ENCODE peak calls at places on chromosomes 11 and 22, in four cellular contexts. K, P, N and D are unnamed samples.
A peak's percentile ranks its signal among the peaks of the same experiment; 100 is the strongest.

GRCh38 chr11:109012996-109013395 is 348.1 kb downstream of the DDX10 start:
- DNase-seq in P (no peak), K (no peak), N (no peak), D (no peak)

GRCh38 chr11:64249563-64250405 is 1.5 kb upstream of the PLCB3 start:
- DNase-seq in N (no peak), K (peak; percentile 84), P (no peak), D (no peak)

GRCh38 chr11:35507688-35508087 is 17.7 kb downstream of the PAMR1 start:
- DNase-seq in K (no peak), P (no peak), N (no peak), D (no peak)

GRCh38 chr11:13928566-13929251 is 33.8 kb upstream of the SPON1 start:
- DNase-seq in P (no peak), K (no peak), N (peak; percentile 77), D (no peak)

GRCh38 chr22:43180670-43181069 is 6.3 kb downstream of the TTLL12 start:
- DNase-seq in K (no peak), P (no peak), N (no peak), D (no peak)

GRCh38 chr11:32312865-32313403 is 122.4 kb downstream of the WT1 start:
- DNase-seq in K (peak; percentile 69), P (no peak), N (peak; percentile 86), D (no peak)

GRCh38 chr11:20609727-20610707 is 10.6 kb downstream of the SLC6A5 start:
- DNase-seq in K (peak; percentile 92), N (peak; percentile 52), P (peak; percentile 61), D (peak; percentile 39)

GRCh38 chr11:117859713-117860112 is 16.7 kb downstream of the FXYD6 start:
- DNase-seq in N (no peak), K (peak; percentile 13), P (no peak), D (no peak)

GRCh38 chr11:95108159-95108611 is 18.5 kb downstream of the ENDOD1 start:
- DNase-seq in N (peak; percentile 63), P (peak; percentile 68), K (no peak), D (no peak)

GRCh38 chr11:57180141-57180561 is 1.6 kb upstream of the LRRC55 start:
- DNase-seq in P (no peak), N (no peak), K (peak; percentile 75), D (no peak)
- H3K4me3 ChIP-seq in P (no peak overlapping the region), N (no peak overlapping the region), K (peak overlapping the region; percentile 57), D (no peak overlapping the region)

GRCh38 chr11:74731301-74732094 is at the start of gene CHRDL2:
- DNase-seq in K (peak; percentile 86), P (peak; percentile 20), N (no peak), D (no peak)
- H3K4me3 ChIP-seq in K (peak within 1 kb of the TSS; percentile 42), P (peak within 1 kb of the TSS; percentile 46), N (peak within 1 kb of the TSS; percentile 39), D (no peak within 1 kb of the TSS)

GRCh38 chr22:39907035-39907434 is 6.2 kb downstream of the GRAP2 start:
- DNase-seq in P (no peak), N (no peak), K (no peak), D (no peak)

GRCh38 chr22:39907605-39908097 is 6.8 kb downstream of the GRAP2 start:
- DNase-seq in N (no peak), K (no peak), P (no peak), D (no peak)

GRCh38 chr22:39905686-39906085 is 4.8 kb downstream of the GRAP2 start:
- DNase-seq in K (no peak), P (no peak), N (no peak), D (no peak)

GRCh38 chr22:39904864-39905263 is 4.0 kb downstream of the GRAP2 start:
- DNase-seq in K (no peak), N (no peak), P (no peak), D (no peak)

DNA sequence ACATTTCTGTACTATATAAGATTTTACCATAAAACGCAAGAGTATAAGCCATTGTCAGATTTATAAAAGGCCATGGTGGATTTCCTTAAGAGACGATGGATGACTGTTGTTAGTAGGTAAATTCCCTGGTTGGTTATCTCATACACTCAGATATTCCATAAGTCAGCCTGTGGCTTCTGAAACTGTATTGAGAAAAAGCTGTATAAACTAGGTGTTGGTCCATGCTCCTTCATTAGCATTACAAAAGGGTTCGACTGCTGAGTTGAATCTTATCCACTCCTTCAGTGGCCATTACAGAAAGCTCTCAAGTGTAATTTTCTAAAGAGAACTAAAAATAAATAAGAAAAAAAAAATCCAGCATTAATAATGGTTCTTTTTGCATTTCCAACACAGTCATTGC is 5.3 kb downstream of the GRAP2 start:
- DNase-seq in K (peak; percentile 33), P (no peak), N (no peak), D (no peak)
- H3K4me3 ChIP-seq in K (no peak overlapping the region), P (no peak overlapping the region), N (no peak overlapping the region), D (no peak overlapping the region)

GRCh38 chr11:70078095-70078795 is at the start of gene ANO1:
- DNase-seq in K (peak; percentile 88), P (no peak), N (no peak), D (no peak)
- H3K4me3 ChIP-seq in K (peak within 1 kb of the TSS; percentile 31), P (peak within 1 kb of the TSS; percentile 60), N (no peak within 1 kb of the TSS), D (peak within 1 kb of the TSS; percentile 25)

DNA sequence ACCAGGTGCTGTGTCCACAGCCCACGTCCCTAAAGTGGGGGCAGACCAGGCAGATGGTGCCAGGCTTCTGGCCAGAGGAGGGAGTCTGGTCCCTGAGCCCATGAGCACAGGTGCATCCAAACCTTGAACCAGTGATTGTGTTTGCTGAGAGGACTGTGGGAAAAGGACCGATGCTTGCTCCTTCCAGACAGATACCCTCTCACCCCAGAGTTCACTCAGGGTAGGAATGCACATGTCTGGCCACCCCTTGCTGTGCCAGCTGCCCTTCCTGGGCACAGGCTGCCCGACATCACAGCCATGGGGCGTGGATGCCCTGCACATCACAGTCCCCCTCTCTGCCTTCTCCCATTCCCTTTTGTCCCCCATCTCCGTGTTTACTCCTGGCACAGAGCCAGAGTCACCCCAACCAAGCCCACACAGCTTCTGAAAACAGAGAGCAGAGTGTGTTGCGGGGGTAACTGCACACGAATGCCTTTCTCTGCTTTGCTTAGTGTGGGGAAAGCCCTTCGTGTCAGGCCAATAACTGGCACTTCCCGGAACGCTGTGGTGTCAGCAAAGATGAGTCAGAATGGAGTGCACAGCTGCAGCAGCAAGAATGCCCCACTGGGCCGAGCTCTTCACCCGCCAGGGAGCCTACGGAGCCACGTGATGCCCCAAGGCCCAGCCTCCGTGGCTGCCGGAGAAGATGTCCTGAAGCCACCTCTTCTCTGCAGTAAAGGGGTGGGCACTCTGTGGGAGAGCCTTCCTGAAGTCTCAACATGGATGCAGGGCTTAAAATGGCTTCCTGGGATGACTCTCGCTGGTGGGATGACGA is 7.6 kb downstream of the CARS1 start:
- DNase-seq in N (peak; percentile 94), P (peak; percentile 55), K (no peak), D (peak; percentile 87)
- H3K4me3 ChIP-seq in N (peak overlapping the region; percentile 28), P (no peak overlapping the region), K (no peak overlapping the region), D (no peak overlapping the region)

GRCh38 chr11:2289859-2290258 is 11.9 kb downstream of the C11orf21 start:
- DNase-seq in K (peak; percentile 40), N (no peak), P (no peak), D (no peak)
- H3K4me3 ChIP-seq in K (no peak overlapping the region), N (no peak overlapping the region), P (peak overlapping the region; percentile 6), D (no peak overlapping the region)

GRCh38 chr11:45332486-45332934 is 46.4 kb upstream of the SYT13 start:
- DNase-seq in K (peak; percentile 73), N (peak; percentile 45), P (peak; percentile 38), D (peak; percentile 42)

GRCh38 chr11:45331839-45332485 is 45.8 kb upstream of the SYT13 start:
- DNase-seq in K (no peak), N (no peak), P (no peak), D (peak; percentile 36)

GRCh38 chr11:45333023-45333422 is 46.9 kb upstream of the SYT13 start:
- DNase-seq in P (peak; percentile 25), N (no peak), K (no peak), D (peak; percentile 30)

GRCh38 chr11:45334410-45334809 is 48.3 kb upstream of the SYT13 start:
- DNase-seq in P (no peak), K (no peak), N (no peak), D (no peak)

DNA sequence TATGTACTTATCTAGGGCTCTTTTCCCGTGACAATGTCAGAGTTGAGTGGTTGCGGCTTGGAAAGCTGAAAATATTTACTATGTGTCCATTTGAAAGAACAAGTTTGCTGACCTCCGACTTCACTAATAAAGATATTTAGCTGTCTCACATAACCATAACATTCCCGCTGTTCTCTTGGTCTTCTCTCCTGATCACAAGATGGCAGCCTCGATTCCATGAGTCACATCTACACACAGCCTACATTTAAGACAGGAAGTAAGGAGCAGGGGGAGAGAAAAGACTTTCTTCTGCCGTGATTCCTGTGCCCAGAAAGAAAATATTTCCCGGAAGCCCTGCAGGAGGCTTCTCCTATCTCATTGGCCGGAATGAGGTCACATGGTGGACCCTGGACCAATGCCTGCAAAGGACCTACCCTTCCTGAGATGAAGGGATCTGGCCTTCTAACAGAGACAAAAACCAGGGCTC is 47.4 kb upstream of the SYT13 start:
- DNase-seq in N (peak; percentile 46), K (peak; percentile 69), P (peak; percentile 61), D (peak; percentile 43)
- H3K4me3 ChIP-seq in N (no peak overlapping the region), K (no peak overlapping the region), P (peak overlapping the region; percentile 44), D (no peak overlapping the region)